ENCODE peak calls at places on chromosome 11, in four cellular contexts. N is heart left ventricle, M is lower lobe of right lung, O is ovary. C is an unnamed sample. For H3K27me3, the result is how much of the 10 kb centered on the place peaks cover.

GRCh38 chr11:59076876-59077571 is 9.1 kb upstream of the GLYATL1B start:
- DNase-seq in N (no peak), M (peak), O (no peak), C (no peak)

GRCh38 chr11:101346591-101346990 is 217.0 kb upstream of the PGR start:
- DNase-seq in N (no peak), M (no peak), O (no peak), C (no peak)

GRCh38 chr11:114197799-114198500 is 98.2 kb upstream of the NNMT start:
- DNase-seq in N (peak), M (peak), O (peak), C (peak)

GRCh38 chr11:2085251-2086066 is 53.7 kb downstream of the IGF2 start:
- DNase-seq in N (peak), M (peak), O (no peak), C (no peak)

GRCh38 chr11:108733479-108734116 is 68.7 kb downstream of the DDX10 start:
- DNase-seq in N (no peak), M (no peak), O (no peak), C (no peak)

GRCh38 chr11:134611537-134611936 is 199.5 kb upstream of the B3GAT1 start:
- DNase-seq in N (no peak), M (no peak), O (no peak), C (no peak)

GRCh38 chr11:2471048-2471803 is 26.4 kb downstream of the KCNQ1 start:
- DNase-seq in N (no peak), M (no peak), O (no peak), C (no peak)

GRCh38 chr11:102120437-102120935 is 10.2 kb downstream of the YAP1 start:
- DNase-seq in N (no peak), M (no peak), O (no peak), C (no peak)

GRCh38 chr11:93564895-93565294 is 21.7 kb upstream of the SMCO4 start:
- DNase-seq in N (no peak), M (no peak), O (no peak), C (no peak)

GRCh38 chr11:77775941-77776340 is 44.6 kb downstream of the RSF1 start:
- DNase-seq in N (no peak), M (no peak), O (no peak), C (no peak)

GRCh38 chr11:126542621-126543020 is 187.1 kb downstream of the ST3GAL4 start:
- DNase-seq in N (no peak), M (no peak), O (no peak), C (no peak)

GRCh38 chr11:77842451-77843121 is 21.6 kb downstream of the AAMDC start:
- DNase-seq in N (no peak), M (no peak), O (no peak), C (no peak)

GRCh38 chr11:35163707-35164496 is 24.9 kb downstream of the CD44 start:
- DNase-seq in N (no peak), M (no peak), O (no peak), C (no peak)

GRCh38 chr11:11620251-11620965 is 1.4 kb downstream of the GALNT18 start:
- DNase-seq in N (peak), M (peak), O (peak), C (peak)

GRCh38 chr11:133927690-133928627 is 28.8 kb downstream of the IGSF9B start:
- DNase-seq in N (peak), M (no peak), O (peak), C (peak)

GRCh38 chr11:20668844-20669832 is at the start of gene NELL1:
- DNase-seq in N (no peak), M (no peak), O (no peak), C (no peak)

GRCh38 chr11:20671856-20672546 is 2.6 kb downstream of the NELL1 start:
- DNase-seq in N (no peak), M (no peak), O (no peak), C (no peak)

GRCh38 chr11:20670932-20671403 is 1.6 kb downstream of the NELL1 start:
- DNase-seq in N (no peak), M (no peak), O (no peak), C (no peak)

GRCh38 chr11:20669833-20670684 is 673 bp downstream of the NELL1 start:
- DNase-seq in N (no peak), M (no peak), O (no peak), C (no peak)

GRCh38 chr11:20668410-20668809 is 976 bp upstream of the NELL1 start:
- DNase-seq in N (no peak), M (no peak), O (no peak), C (no peak)
- H3K27me3 ChIP-seq in N (under half), M (under half), O (under half), C (under half)

GRCh38 chr11:43644626-43645299 is 35.8 kb upstream of the HSD17B12 start:
- DNase-seq in N (no peak), M (no peak), O (no peak), C (no peak)

GRCh38 chr11:43643898-43644625 is 36.5 kb upstream of the HSD17B12 start:
- DNase-seq in N (peak), M (peak), O (peak), C (peak)

GRCh38 chr11:43638717-43639116 is 41.8 kb upstream of the HSD17B12 start:
- DNase-seq in N (no peak), M (no peak), O (no peak), C (no peak)

GRCh38 chr11:43639224-43639623 is 41.3 kb upstream of the HSD17B12 start:
- DNase-seq in N (no peak), M (no peak), O (no peak), C (no peak)

GRCh38 chr11:43639920-43640319 is 40.6 kb upstream of the HSD17B12 start:
- DNase-seq in N (no peak), M (no peak), O (no peak), C (no peak)
- H3K27me3 ChIP-seq in N (half or more), M (under half), O (under half), C (under half)

DNA sequence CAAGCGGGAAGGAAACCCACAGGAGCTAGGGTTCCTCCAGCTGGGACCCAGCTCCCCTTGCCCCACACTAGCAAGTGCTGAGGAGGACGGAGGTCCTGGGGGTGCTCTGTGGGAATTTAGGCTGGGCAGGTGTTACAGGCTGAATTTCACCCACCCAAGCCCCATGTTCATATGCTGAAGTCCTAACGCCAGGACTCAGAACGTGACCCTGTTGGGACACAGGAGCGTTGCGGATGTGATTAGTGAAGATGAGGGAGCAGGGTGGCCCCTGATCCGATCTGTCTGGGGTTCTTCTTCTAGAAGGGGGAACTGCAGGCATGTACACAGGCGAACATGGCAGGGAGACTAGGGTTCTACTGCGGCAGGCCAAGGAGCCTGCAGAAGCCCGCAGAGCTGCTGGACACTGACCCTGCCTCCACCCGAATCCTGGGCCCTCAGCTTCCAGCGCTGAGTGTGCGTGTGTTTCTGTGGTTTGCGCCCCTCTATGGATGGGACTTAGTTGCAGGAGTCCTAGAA is 103.4 kb upstream of the FGF3 start:
- DNase-seq in N (no peak), M (peak), O (peak), C (no peak)
- H3K27me3 ChIP-seq in N (under half), M (under half), O (under half), C (under half)

DNA sequence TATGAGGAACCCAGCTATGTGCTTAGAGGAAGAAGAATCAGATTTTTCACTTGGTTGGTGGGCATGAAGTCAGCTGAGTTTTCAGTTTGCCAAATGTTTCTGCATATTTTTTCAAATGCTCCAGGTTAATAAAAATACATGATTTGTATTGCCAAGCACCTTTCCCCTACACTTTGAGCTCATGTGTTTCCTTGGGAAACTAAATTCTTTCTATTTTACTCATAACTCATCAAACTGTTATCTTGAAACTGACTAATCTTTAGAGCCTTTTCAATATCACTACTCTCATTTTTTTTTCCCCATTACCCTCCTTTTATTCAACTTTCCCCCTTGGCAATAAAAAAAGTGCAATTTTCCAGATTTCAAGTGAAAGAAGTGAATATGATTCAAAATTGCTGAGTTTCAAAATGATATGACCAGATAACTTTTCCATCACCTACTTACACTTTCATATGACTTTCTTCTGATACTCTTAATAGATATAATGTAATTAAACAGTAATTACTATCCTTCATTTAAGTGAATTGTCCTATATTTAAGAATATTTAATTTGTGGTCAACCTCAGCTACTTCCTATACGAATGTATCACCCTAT is 91.9 kb upstream of the SOX6 start:
- DNase-seq in N (no peak), M (no peak), O (no peak), C (no peak)
- H3K27me3 ChIP-seq in N (under half), M (under half), O (under half), C (under half)

DNA sequence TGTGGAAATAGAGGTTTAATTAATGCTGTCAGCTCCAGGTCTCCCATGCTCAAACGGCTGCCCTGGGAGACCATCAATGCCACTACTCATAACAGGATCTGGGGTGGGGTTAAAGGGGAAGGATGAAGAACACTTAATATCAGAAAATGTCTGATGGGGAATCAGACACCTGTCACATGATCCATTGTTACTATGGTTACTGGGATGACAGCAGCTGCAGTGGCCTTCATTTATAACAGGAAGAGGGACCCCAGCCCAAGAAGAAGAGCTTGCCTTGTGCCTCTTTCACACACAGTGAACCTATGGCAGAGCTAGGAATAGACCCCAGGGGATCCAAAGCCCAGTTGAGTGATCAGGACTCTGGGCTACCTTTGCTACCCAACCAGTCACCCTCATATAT is 2.3 kb upstream of the SYT13 start:
- DNase-seq in N (no peak), M (no peak), O (no peak), C (no peak)
- H3K27me3 ChIP-seq in N (half or more), M (half or more), O (under half), C (under half)

GRCh38 chr11:72598466-72598865 is 75.8 kb downstream of the PDE2A start:
- DNase-seq in N (no peak), M (no peak), O (no peak), C (no peak)
- H3K27me3 ChIP-seq in N (under half), M (under half), O (under half), C (under half)